ENCODE peak calls at places on chromosomes 5 and 9, in four cellular contexts. J is fibroblast of lung, N is esophagus squamous epithelium, T is stomach. B is an unnamed sample. For H3K4me1 and H3K9me3, the result is how much of the 10 kb centered on the place peaks cover.

GRCh38 chr5:60842859-60843692 is 993 bp downstream of the ELOVL7 start:
- DNase-seq in N (no peak), T (no peak), J (peak), B (peak)

GRCh38 chr5:171127314-171127713 is 181.7 kb upstream of the TLX3 start:
- DNase-seq in J (no peak), T (no peak), N (no peak), B (no peak)

GRCh38 chr9:116686693-116687073 is 422 bp upstream of the TRIM32 start:
- DNase-seq in J (no peak), N (no peak), T (no peak), B (no peak)

GRCh38 chr9:19471737-19472648 is 63.2 kb downstream of the ACER2 start:
- DNase-seq in N (no peak), J (peak), T (peak), B (peak)

GRCh38 chr9:99143661-99144060 is 38.7 kb downstream of the TGFBR1 start:
- DNase-seq in J (no peak), N (no peak), T (no peak), B (no peak)

GRCh38 chr9:98743818-98744611 is 35.3 kb upstream of the GABBR2 start:
- DNase-seq in T (no peak), N (no peak), J (no peak), B (no peak)

GRCh38 chr9:131019387-131020239 is 10.6 kb downstream of the LAMC3 start:
- DNase-seq in N (no peak), T (no peak), J (peak), B (no peak)

GRCh38 chr9:121783126-121783522 is 131.7 kb downstream of the DAB2IP start:
- DNase-seq in N (no peak), T (no peak), J (no peak), B (no peak)

GRCh38 chr5:58674070-58674469 is 91.2 kb downstream of the RAB3C start:
- DNase-seq in J (no peak), N (no peak), T (no peak), B (no peak)

GRCh38 chr5:95631991-95632675 is 12.2 kb downstream of the GPR150 start:
- DNase-seq in J (no peak), T (no peak), N (no peak), B (peak)

GRCh38 chr5:77877516-77878070 is 101.5 kb upstream of the TBCA start:
- DNase-seq in N (no peak), J (no peak), T (no peak), B (no peak)

GRCh38 chr9:86652696-86653095 is 294.6 kb downstream of the GAS1 start:
- DNase-seq in J (no peak), N (no peak), T (no peak), B (no peak)

GRCh38 chr9:38650564-38650963 is 30.2 kb upstream of the ANKRD18A start:
- DNase-seq in J (no peak), N (no peak), T (no peak), B (no peak)

GRCh38 chr5:14534773-14535172 is 46.8 kb upstream of the OTULINL start:
- DNase-seq in J (no peak), T (no peak), N (no peak), B (no peak)

GRCh38 chr5:167440846-167441245 is 850.6 kb upstream of the WWC1 start:
- DNase-seq in J (no peak), T (no peak), N (no peak), B (no peak)

GRCh38 chr5:134553816-134554215 is 28.3 kb downstream of the JADE2 start:
- DNase-seq in J (peak), N (no peak), T (no peak), B (no peak)
- H3K27ac ChIP-seq in J (peak), N (peak), T (peak), B (peak)

GRCh38 chr5:10634056-10634455 is 70.2 kb downstream of the ANKRD33B start:
- DNase-seq in J (no peak), N (no peak), T (no peak), B (peak)
- H3K4me1 ChIP-seq in J (under half), N (under half), T (under half), B (under half)

GRCh38 chr9:134869554-134870310 is 10.9 kb upstream of the FCN2 start:
- DNase-seq in T (no peak), N (no peak), J (no peak), B (no peak)

GRCh38 chr9:134870311-134870694 is 10.3 kb upstream of the FCN2 start:
- DNase-seq in J (no peak), T (no peak), N (no peak), B (no peak)

GRCh38 chr9:134870746-134871667 is 9.6 kb upstream of the FCN2 start:
- DNase-seq in J (no peak), N (no peak), T (no peak), B (no peak)

GRCh38 chr9:134868751-134869553 is 11.7 kb upstream of the FCN2 start:
- DNase-seq in T (no peak), J (no peak), N (no peak), B (no peak)

DNA sequence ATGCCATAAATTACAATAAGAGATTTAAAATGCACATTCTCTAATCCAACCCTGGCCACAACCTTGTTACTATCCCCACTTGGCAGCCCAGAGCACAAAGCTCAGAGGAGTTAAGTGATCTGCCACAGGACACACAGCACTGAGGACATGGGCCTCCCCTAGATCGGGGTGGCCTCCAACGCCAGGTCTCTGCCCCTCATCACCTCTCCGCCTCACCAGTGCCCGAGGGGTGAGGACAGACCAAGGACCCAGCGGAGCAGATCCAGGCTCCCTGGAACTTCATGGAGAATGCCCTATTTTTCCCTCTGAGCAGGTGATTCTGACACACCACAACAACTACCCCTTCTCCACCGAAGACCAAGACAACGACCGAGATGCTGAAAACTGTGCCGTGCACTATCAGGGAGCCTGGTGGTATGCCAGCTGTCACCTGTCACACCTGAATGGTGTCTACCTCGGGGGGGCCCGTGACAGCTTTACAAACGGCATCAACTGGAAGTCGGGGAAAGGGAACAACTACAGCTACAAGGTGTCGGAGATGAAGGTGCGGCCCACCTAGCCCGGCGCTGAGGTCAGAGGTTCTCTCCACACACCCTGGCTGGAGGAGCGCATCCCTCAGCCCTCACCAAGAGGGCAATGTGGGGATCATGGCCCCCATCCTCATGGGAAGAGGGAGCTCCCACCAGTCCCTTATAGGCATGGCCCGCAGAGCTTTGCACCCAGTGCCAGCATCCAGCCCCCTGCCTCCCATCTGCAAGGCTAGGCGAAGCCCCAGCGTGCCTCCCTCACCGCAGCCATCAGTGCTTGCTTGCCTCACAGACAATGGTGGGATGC is 12.5 kb upstream of the FCN2 start:
- DNase-seq in N (no peak), J (no peak), T (no peak), B (no peak)
- H3K9me3 ChIP-seq in N (under half), J (under half), T (under half), B (under half)

DNA sequence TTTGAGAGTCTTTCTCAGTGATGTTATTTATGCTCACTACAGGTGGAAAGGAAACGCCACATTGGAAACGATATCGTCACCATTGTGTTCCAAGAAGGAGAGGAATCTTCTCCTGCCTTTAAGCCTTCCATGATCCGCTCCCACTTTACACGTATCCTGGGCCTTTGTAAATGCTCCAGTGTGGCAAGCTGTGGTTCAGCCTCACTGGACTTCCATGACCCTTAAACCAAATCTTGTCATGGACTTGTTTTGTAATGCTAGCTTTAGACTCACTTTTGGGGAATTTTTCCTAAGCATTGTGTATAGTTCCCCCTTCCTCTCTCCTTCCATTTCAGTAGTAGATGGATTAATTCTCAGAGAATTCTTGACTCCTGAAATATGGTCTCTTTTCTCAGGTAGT is 60.9 kb upstream of the SLC2A8 start:
- DNase-seq in J (peak), N (no peak), T (no peak), B (no peak)
- H3K27ac ChIP-seq in J (peak), N (peak), T (peak), B (no peak)

GRCh38 chr9:137299938-137300337 is 2.1 kb downstream of the NRARP start:
- DNase-seq in N (no peak), J (no peak), T (no peak), B (no peak)

GRCh38 chr9:137301086-137301947 is 754 bp downstream of the NRARP start:
- DNase-seq in J (peak), N (no peak), T (peak), B (peak)

GRCh38 chr9:137302176-137303030 is at the start of gene NRARP:
- DNase-seq in T (peak), J (peak), N (peak), B (peak)

GRCh38 chr9:137298983-137299521 is 3.0 kb downstream of the NRARP start:
- DNase-seq in J (no peak), N (no peak), T (no peak), B (no peak)

GRCh38 chr9:137300607-137301085 is 1.4 kb downstream of the NRARP start:
- DNase-seq in J (peak), T (no peak), N (no peak), B (no peak)
- H3K4me1 ChIP-seq in J (under half), T (half or more), N (half or more), B (under half)

GRCh38 chr5:89417990-89418820 is 535.2 kb upstream of the MEF2C start:
- DNase-seq in J (no peak), N (no peak), T (no peak), B (no peak)
- H3K9me3 ChIP-seq in J (under half), N (under half), T (under half), B (under half)

GRCh38 chr9:94783121-94783664 is 56.7 kb downstream of the AOPEP start:
- DNase-seq in N (peak), T (peak), J (peak), B (peak)

GRCh38 chr9:94786586-94786985 is 60.1 kb downstream of the AOPEP start:
- DNase-seq in T (no peak), N (no peak), J (no peak), B (no peak)

GRCh38 chr9:94783928-94784327 is 57.4 kb downstream of the AOPEP start:
- DNase-seq in J (no peak), N (no peak), T (no peak), B (no peak)

GRCh38 chr9:94787268-94787667 is 60.8 kb downstream of the AOPEP start:
- DNase-seq in T (no peak), J (no peak), N (no peak), B (no peak)

GRCh38 chr9:94785211-94786169 is 59.0 kb downstream of the AOPEP start:
- DNase-seq in N (no peak), J (no peak), T (no peak), B (no peak)
- H3K27ac ChIP-seq in N (no peak), J (no peak), T (no peak), B (no peak)

GRCh38 chr9:16196206-16196605 is 643.4 kb downstream of the CCDC171 start:
- DNase-seq in N (no peak), T (no peak), J (no peak), B (no peak)
- H3K4me1 ChIP-seq in N (under half), T (under half), J (under half), B (under half)

GRCh38 chr9:1274334-1274733 is 224.2 kb downstream of the DMRT2 start:
- DNase-seq in N (no peak), T (no peak), J (no peak), B (no peak)

GRCh38 chr9:1267581-1267980 is 217.4 kb downstream of the DMRT2 start:
- DNase-seq in T (peak), J (no peak), N (no peak), B (no peak)

GRCh38 chr9:1269533-1270315 is 219.6 kb downstream of the DMRT2 start:
- DNase-seq in J (no peak), T (no peak), N (no peak), B (no peak)

GRCh38 chr9:1273859-1274258 is 223.7 kb downstream of the DMRT2 start:
- DNase-seq in T (no peak), J (no peak), N (no peak), B (no peak)

GRCh38 chr9:1271786-1272185 is 221.6 kb downstream of the DMRT2 start:
- DNase-seq in T (no peak), N (no peak), J (no peak), B (no peak)
- H3K9me3 ChIP-seq in T (under half), N (under half), J (under half), B (under half)